ENCODE peak calls at places on chromosomes 7 and 10, in eight cellular contexts. One of them, this sample, is unnamed.

GRCh38 chr7:18494821-18495408 is 634 bp upstream of the HDAC9 start:
- DNase-seq in heart left ventricle: peak; percentile 44
- DNase-seq in astrocyte of the spinal cord: peak; percentile 71
- DNase-seq in fibroblast of lung: peak; percentile 82
- DNase-seq in IMR-90: peak; percentile 63
- DNase-seq in colonic mucosa: no peak
- DNase-seq in fibroblast of pulmonary artery: peak; percentile 57
- DNase-seq in brain microvascular endothelial cell: peak; percentile 75
- DNase-seq in this sample: peak; percentile 61

GRCh38 chr10:70699659-70700174 is 27.4 kb downstream of the ADAMTS14 start:
- DNase-seq in fibroblast of pulmonary artery: no peak
- DNase-seq in colonic mucosa: no peak
- DNase-seq in brain microvascular endothelial cell: no peak
- DNase-seq in astrocyte of the spinal cord: no peak
- DNase-seq in heart left ventricle: no peak
- DNase-seq in IMR-90: no peak
- DNase-seq in fibroblast of lung: peak; percentile 11
- DNase-seq in this sample: no peak

GRCh38 chr10:20993387-20994170 is 96.5 kb upstream of the NEBL start:
- DNase-seq in IMR-90: no peak
- DNase-seq in fibroblast of lung: peak; percentile 79
- DNase-seq in brain microvascular endothelial cell: peak; percentile 72
- DNase-seq in astrocyte of the spinal cord: peak; percentile 86
- DNase-seq in colonic mucosa: no peak
- DNase-seq in heart left ventricle: no peak
- DNase-seq in fibroblast of pulmonary artery: no peak
- DNase-seq in this sample: peak; percentile 86

GRCh38 chr10:62046522-62047239 is 145.2 kb downstream of the ARID5B start:
- DNase-seq in fibroblast of pulmonary artery: peak; percentile 90
- DNase-seq in fibroblast of lung: peak; percentile 80
- DNase-seq in colonic mucosa: no peak
- DNase-seq in astrocyte of the spinal cord: peak; percentile 74
- DNase-seq in brain microvascular endothelial cell: peak; percentile 63
- DNase-seq in heart left ventricle: no peak
- DNase-seq in IMR-90: peak; percentile 47
- DNase-seq in this sample: peak; percentile 91

GRCh38 chr7:103065666-103066065 is 8.9 kb downstream of the FBXL13 start:
- DNase-seq in heart left ventricle: no peak
- DNase-seq in fibroblast of pulmonary artery: peak; percentile 46
- DNase-seq in IMR-90: peak; percentile 30
- DNase-seq in astrocyte of the spinal cord: peak; percentile 21
- DNase-seq in colonic mucosa: peak; percentile 38
- DNase-seq in fibroblast of lung: peak; percentile 13
- DNase-seq in brain microvascular endothelial cell: peak; percentile 15
- DNase-seq in this sample: peak; percentile 42

GRCh38 chr10:132396495-132397035 is 435 bp upstream of the PWWP2B start:
- DNase-seq in fibroblast of pulmonary artery: peak; percentile 36
- DNase-seq in astrocyte of the spinal cord: no peak
- DNase-seq in colonic mucosa: no peak
- DNase-seq in fibroblast of lung: peak; percentile 31
- DNase-seq in brain microvascular endothelial cell: no peak
- DNase-seq in IMR-90: peak; percentile 31
- DNase-seq in heart left ventricle: peak; percentile 68
- DNase-seq in this sample: peak; percentile 25

GRCh38 chr10:69716711-69717560 is 84.8 kb upstream of the COL13A1 start:
- DNase-seq in heart left ventricle: no peak
- DNase-seq in colonic mucosa: peak; percentile 71
- DNase-seq in brain microvascular endothelial cell: peak; percentile 39
- DNase-seq in IMR-90: peak; percentile 33
- DNase-seq in fibroblast of pulmonary artery: peak; percentile 46
- DNase-seq in fibroblast of lung: peak; percentile 14
- DNase-seq in astrocyte of the spinal cord: peak; percentile 38
- DNase-seq in this sample: peak; percentile 63

GRCh38 chr7:50266893-50267386 is 37.6 kb upstream of the IKZF1 start:
- DNase-seq in fibroblast of pulmonary artery: no peak
- DNase-seq in fibroblast of lung: no peak
- DNase-seq in heart left ventricle: no peak
- DNase-seq in astrocyte of the spinal cord: no peak
- DNase-seq in brain microvascular endothelial cell: no peak
- DNase-seq in IMR-90: no peak
- DNase-seq in colonic mucosa: peak; percentile 37
- DNase-seq in this sample: no peak

GRCh38 chr10:22620140-22620857 is 94.1 kb downstream of the PIP4K2A start:
- DNase-seq in colonic mucosa: peak; percentile 42
- DNase-seq in heart left ventricle: peak; percentile 57
- DNase-seq in fibroblast of lung: peak; percentile 98
- DNase-seq in astrocyte of the spinal cord: peak; percentile 97
- DNase-seq in brain microvascular endothelial cell: peak; percentile 93
- DNase-seq in fibroblast of pulmonary artery: peak; percentile 98
- DNase-seq in IMR-90: peak; percentile 95
- DNase-seq in this sample: peak; percentile 98

GRCh38 chr10:122988501-122988900 is 8.3 kb downstream of the PSTK start:
- DNase-seq in colonic mucosa: no peak
- DNase-seq in brain microvascular endothelial cell: no peak
- DNase-seq in astrocyte of the spinal cord: no peak
- DNase-seq in fibroblast of pulmonary artery: no peak
- DNase-seq in heart left ventricle: no peak
- DNase-seq in IMR-90: no peak
- DNase-seq in fibroblast of lung: peak; percentile 12
- DNase-seq in this sample: peak; percentile 53

GRCh38 chr7:82566752-82567151 is 123.2 kb upstream of the CACNA2D1 start:
- DNase-seq in brain microvascular endothelial cell: no peak
- DNase-seq in astrocyte of the spinal cord: no peak
- DNase-seq in fibroblast of lung: no peak
- DNase-seq in IMR-90: no peak
- DNase-seq in fibroblast of pulmonary artery: no peak
- DNase-seq in colonic mucosa: no peak
- DNase-seq in heart left ventricle: no peak
- DNase-seq in this sample: no peak

GRCh38 chr7:5797716-5798115 is 16.3 kb upstream of the RNF216 start:
- DNase-seq in IMR-90: no peak
- DNase-seq in colonic mucosa: peak; percentile 23
- DNase-seq in fibroblast of lung: no peak
- DNase-seq in fibroblast of pulmonary artery: no peak
- DNase-seq in heart left ventricle: no peak
- DNase-seq in brain microvascular endothelial cell: no peak
- DNase-seq in astrocyte of the spinal cord: no peak
- DNase-seq in this sample: no peak

GRCh38 chr10:51007781-51008180 is 66.5 kb upstream of the PRKG1 start:
- DNase-seq in astrocyte of the spinal cord: no peak
- DNase-seq in colonic mucosa: no peak
- DNase-seq in brain microvascular endothelial cell: peak; percentile 68
- DNase-seq in fibroblast of lung: peak; percentile 10
- DNase-seq in heart left ventricle: no peak
- DNase-seq in fibroblast of pulmonary artery: peak; percentile 52
- DNase-seq in IMR-90: peak; percentile 75
- DNase-seq in this sample: peak; percentile 51

GRCh38 chr10:103512166-103512565 is 18.7 kb downstream of the NEURL1 start:
- DNase-seq in brain microvascular endothelial cell: no peak
- DNase-seq in heart left ventricle: no peak
- DNase-seq in IMR-90: no peak
- DNase-seq in fibroblast of pulmonary artery: no peak
- DNase-seq in astrocyte of the spinal cord: no peak
- DNase-seq in colonic mucosa: no peak
- DNase-seq in fibroblast of lung: no peak
- DNase-seq in this sample: no peak

GRCh38 chr10:98852686-98853085 is 383.0 kb downstream of the HPSE2 start:
- DNase-seq in IMR-90: peak; percentile 0
- DNase-seq in astrocyte of the spinal cord: no peak
- DNase-seq in fibroblast of pulmonary artery: no peak
- DNase-seq in heart left ventricle: no peak
- DNase-seq in fibroblast of lung: no peak
- DNase-seq in colonic mucosa: no peak
- DNase-seq in brain microvascular endothelial cell: no peak
- DNase-seq in this sample: no peak

GRCh38 chr10:29858352-29859267 is 200.8 kb downstream of the JCAD start:
- DNase-seq in heart left ventricle: peak; percentile 74
- DNase-seq in astrocyte of the spinal cord: peak; percentile 87
- DNase-seq in fibroblast of pulmonary artery: peak; percentile 73
- DNase-seq in colonic mucosa: peak; percentile 59
- DNase-seq in fibroblast of lung: peak; percentile 85
- DNase-seq in IMR-90: peak; percentile 82
- DNase-seq in brain microvascular endothelial cell: peak; percentile 52
- DNase-seq in this sample: peak; percentile 79

GRCh38 chr7:92830532-92831110 is 5.8 kb downstream of the CDK6 start:
- DNase-seq in brain microvascular endothelial cell: no peak
- DNase-seq in IMR-90: peak; percentile 46
- DNase-seq in heart left ventricle: no peak
- DNase-seq in fibroblast of lung: peak; percentile 38
- DNase-seq in colonic mucosa: no peak
- DNase-seq in astrocyte of the spinal cord: no peak
- DNase-seq in fibroblast of pulmonary artery: no peak
- DNase-seq in this sample: peak; percentile 28

GRCh38 chr10:51073461-51074237 is 638 bp upstream of the PRKG1 start:
- DNase-seq in colonic mucosa: peak; percentile 45
- DNase-seq in fibroblast of pulmonary artery: peak; percentile 15
- DNase-seq in brain microvascular endothelial cell: no peak
- DNase-seq in heart left ventricle: peak; percentile 34
- DNase-seq in astrocyte of the spinal cord: no peak
- DNase-seq in IMR-90: peak; percentile 31
- DNase-seq in fibroblast of lung: no peak
- DNase-seq in this sample: peak; percentile 23

GRCh38 chr7:26853788-26854393 is 10.5 kb downstream of the SKAP2 start:
- DNase-seq in fibroblast of pulmonary artery: peak; percentile 66
- DNase-seq in fibroblast of lung: peak; percentile 51
- DNase-seq in colonic mucosa: no peak
- DNase-seq in IMR-90: peak; percentile 75
- DNase-seq in astrocyte of the spinal cord: peak; percentile 80
- DNase-seq in brain microvascular endothelial cell: no peak
- DNase-seq in heart left ventricle: no peak
- DNase-seq in this sample: peak; percentile 64

GRCh38 chr10:65618125-65618524 is 1307.7 kb upstream of the LRRTM3 start:
- DNase-seq in fibroblast of pulmonary artery: peak; percentile 29
- DNase-seq in colonic mucosa: no peak
- DNase-seq in astrocyte of the spinal cord: no peak
- DNase-seq in heart left ventricle: no peak
- DNase-seq in fibroblast of lung: no peak
- DNase-seq in brain microvascular endothelial cell: no peak
- DNase-seq in IMR-90: peak; percentile 17
- DNase-seq in this sample: peak; percentile 3

GRCh38 chr10:58414270-58415041 is 29.2 kb downstream of the TFAM start:
- DNase-seq in fibroblast of lung: peak; percentile 73
- DNase-seq in astrocyte of the spinal cord: peak; percentile 85
- DNase-seq in brain microvascular endothelial cell: peak; percentile 71
- DNase-seq in IMR-90: peak; percentile 80
- DNase-seq in fibroblast of pulmonary artery: peak; percentile 89
- DNase-seq in heart left ventricle: no peak
- DNase-seq in colonic mucosa: no peak
- DNase-seq in this sample: peak; percentile 91

GRCh38 chr10:110530131-110530831 is 32.6 kb downstream of the DUSP5 start:
- DNase-seq in astrocyte of the spinal cord: peak; percentile 72
- DNase-seq in IMR-90: no peak
- DNase-seq in fibroblast of pulmonary artery: peak; percentile 77
- DNase-seq in heart left ventricle: peak; percentile 44
- DNase-seq in fibroblast of lung: peak; percentile 56
- DNase-seq in brain microvascular endothelial cell: peak; percentile 68
- DNase-seq in colonic mucosa: peak; percentile 26
- DNase-seq in this sample: peak; percentile 79

GRCh38 chr10:114526497-114527238 is 122.4 kb upstream of the AFAP1L2 start:
- DNase-seq in fibroblast of lung: peak; percentile 84
- DNase-seq in astrocyte of the spinal cord: peak; percentile 82
- DNase-seq in brain microvascular endothelial cell: peak; percentile 82
- DNase-seq in fibroblast of pulmonary artery: peak; percentile 90
- DNase-seq in IMR-90: peak; percentile 65
- DNase-seq in colonic mucosa: peak; percentile 94
- DNase-seq in heart left ventricle: peak; percentile 67
- DNase-seq in this sample: peak; percentile 85

GRCh38 chr7:123797673-123798526 is 47.1 kb upstream of the HYAL4 start:
- DNase-seq in heart left ventricle: no peak
- DNase-seq in IMR-90: peak; percentile 78
- DNase-seq in fibroblast of lung: peak; percentile 95
- DNase-seq in fibroblast of pulmonary artery: peak; percentile 89
- DNase-seq in colonic mucosa: no peak
- DNase-seq in astrocyte of the spinal cord: peak; percentile 91
- DNase-seq in brain microvascular endothelial cell: peak; percentile 59
- DNase-seq in this sample: peak; percentile 96

GRCh38 chr10:29131952-29132820 is 156.7 kb upstream of the LYZL1 start:
- DNase-seq in fibroblast of pulmonary artery: peak; percentile 55
- DNase-seq in fibroblast of lung: peak; percentile 51
- DNase-seq in IMR-90: peak; percentile 19
- DNase-seq in brain microvascular endothelial cell: peak; percentile 68
- DNase-seq in colonic mucosa: no peak
- DNase-seq in astrocyte of the spinal cord: peak; percentile 45
- DNase-seq in heart left ventricle: peak; percentile 16
- DNase-seq in this sample: peak; percentile 74

GRCh38 chr10:32005050-32005449 is 51.2 kb downstream of the KIF5B start:
- DNase-seq in brain microvascular endothelial cell: peak; percentile 61
- DNase-seq in heart left ventricle: no peak
- DNase-seq in fibroblast of lung: peak; percentile 33
- DNase-seq in colonic mucosa: peak; percentile 46
- DNase-seq in fibroblast of pulmonary artery: peak; percentile 68
- DNase-seq in IMR-90: peak; percentile 53
- DNase-seq in astrocyte of the spinal cord: peak; percentile 57
- DNase-seq in this sample: peak; percentile 72
- TF ChIP-seq CTCF in brain microvascular endothelial cell: peak; percentile 78
- TF ChIP-seq CTCF in heart left ventricle: peak; percentile 42
- TF ChIP-seq CTCF in fibroblast of lung: peak; percentile 78
- TF ChIP-seq CTCF in colonic mucosa: peak; percentile 25
- TF ChIP-seq CTCF in fibroblast of pulmonary artery: peak; percentile 70
- TF ChIP-seq CTCF in IMR-90: peak; percentile 58
- TF ChIP-seq CTCF in astrocyte of the spinal cord: peak; percentile 66
- TF ChIP-seq CTCF in this sample: peak; percentile 77

DNA sequence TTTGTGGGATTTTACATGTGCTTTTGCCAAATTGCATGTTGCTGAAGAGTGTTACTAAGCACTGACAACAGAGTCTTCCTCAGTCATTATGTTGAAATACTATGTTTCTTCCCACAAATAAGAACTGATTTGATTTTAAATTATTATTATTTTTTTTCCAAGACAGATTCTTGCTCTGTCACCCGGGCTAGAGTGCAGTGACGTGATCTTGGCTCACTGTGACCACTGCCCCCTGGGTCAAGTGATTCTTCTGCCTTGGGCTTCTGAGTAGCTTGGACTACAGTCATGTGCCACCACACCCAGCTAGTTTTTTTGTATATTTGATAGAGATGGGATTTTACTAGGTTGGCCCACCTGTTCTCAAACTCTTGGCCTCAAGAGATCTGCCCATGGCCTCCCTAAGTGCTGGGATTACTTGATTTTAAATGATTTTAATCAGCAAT is 42.3 kb downstream of the MINPP1 start:
- DNase-seq in IMR-90: no peak
- DNase-seq in brain microvascular endothelial cell: no peak
- DNase-seq in heart left ventricle: no peak
- DNase-seq in colonic mucosa: no peak
- DNase-seq in fibroblast of lung: peak; percentile 20
- DNase-seq in fibroblast of pulmonary artery: peak; percentile 38
- DNase-seq in astrocyte of the spinal cord: no peak
- DNase-seq in this sample: peak; percentile 45
- H3K4me3 ChIP-seq in IMR-90: no peak overlapping the region
- H3K4me3 ChIP-seq in brain microvascular endothelial cell: no peak overlapping the region
- H3K4me3 ChIP-seq in heart left ventricle: no peak overlapping the region
- H3K4me3 ChIP-seq in colonic mucosa: no peak overlapping the region
- H3K4me3 ChIP-seq in fibroblast of lung: no peak overlapping the region
- H3K4me3 ChIP-seq in fibroblast of pulmonary artery: no peak overlapping the region
- H3K4me3 ChIP-seq in astrocyte of the spinal cord: no peak overlapping the region
- H3K4me3 ChIP-seq in this sample: no peak overlapping the region

GRCh38 chr10:124560377-124560776 is 98.8 kb downstream of the LHPP start:
- DNase-seq in fibroblast of lung: peak; percentile 61
- DNase-seq in astrocyte of the spinal cord: peak; percentile 83
- DNase-seq in colonic mucosa: no peak
- DNase-seq in brain microvascular endothelial cell: peak; percentile 71
- DNase-seq in fibroblast of pulmonary artery: peak; percentile 75
- DNase-seq in IMR-90: peak; percentile 62
- DNase-seq in heart left ventricle: peak; percentile 75
- DNase-seq in this sample: peak; percentile 97
- TF ChIP-seq CTCF in fibroblast of lung: no peak
- TF ChIP-seq CTCF in astrocyte of the spinal cord: no peak
- TF ChIP-seq CTCF in colonic mucosa: no peak
- TF ChIP-seq CTCF in brain microvascular endothelial cell: peak; percentile 10
- TF ChIP-seq CTCF in fibroblast of pulmonary artery: no peak
- TF ChIP-seq CTCF in IMR-90: no peak
- TF ChIP-seq CTCF in heart left ventricle: no peak
- TF ChIP-seq CTCF in this sample: peak; percentile 23

GRCh38 chr10:78751716-78752115 is 317.1 kb upstream of the ZMIZ1 start:
- DNase-seq in IMR-90: no peak
- DNase-seq in heart left ventricle: no peak
- DNase-seq in astrocyte of the spinal cord: no peak
- DNase-seq in colonic mucosa: no peak
- DNase-seq in fibroblast of lung: no peak
- DNase-seq in brain microvascular endothelial cell: no peak
- DNase-seq in fibroblast of pulmonary artery: no peak
- DNase-seq in this sample: no peak
- H3K4me3 ChIP-seq in IMR-90: no peak overlapping the region
- H3K4me3 ChIP-seq in heart left ventricle: no peak overlapping the region
- H3K4me3 ChIP-seq in astrocyte of the spinal cord: no peak overlapping the region
- H3K4me3 ChIP-seq in colonic mucosa: no peak overlapping the region
- H3K4me3 ChIP-seq in fibroblast of lung: no peak overlapping the region
- H3K4me3 ChIP-seq in brain microvascular endothelial cell: no peak overlapping the region
- H3K4me3 ChIP-seq in fibroblast of pulmonary artery: no peak overlapping the region
- H3K4me3 ChIP-seq in this sample: no peak overlapping the region